ENCODE peak calls at places on chromosomes 3 and 15, in eight cellular contexts. I is body of pancreas, H is B cell, U is brain microvascular endothelial cell, Q is PC-3, P is fibroblast of pulmonary artery, D is OCI-LY7, A is LNCaP clone FGC. B is an unnamed sample.

GRCh38 chr15:66880380-66881155 is 178.5 kb downstream of the SMAD6 start:
- DNase-seq in P (no peak), I (no peak), U (no peak), H (no peak), Q (no peak), A (no peak), D (no peak), B (peak; percentile 29)

GRCh38 chr3:197224034-197224444 is 74.4 kb downstream of the DLG1 start:
- DNase-seq in U (no peak), I (no peak), A (peak; percentile 23), P (peak; percentile 76), H (peak; percentile 38), Q (peak; percentile 81), D (peak; percentile 67), B (peak; percentile 57)

GRCh38 chr3:146390967-146391366 is 78.4 kb downstream of the PLSCR2 start:
- DNase-seq in D (no peak), H (no peak), U (peak; percentile 94), P (peak; percentile 96), Q (no peak), I (peak; percentile 57), A (no peak), B (no peak)

GRCh38 chr3:186620213-186621092 is 7.6 kb downstream of the AHSG start:
- DNase-seq in H (no peak), A (no peak), P (no peak), D (no peak), I (no peak), U (no peak), Q (no peak), B (no peak)

GRCh38 chr3:129313983-129314756 is 35.5 kb downstream of the HMCES start:
- DNase-seq in I (no peak), Q (peak; percentile 23), A (no peak), H (no peak), P (peak; percentile 38), U (no peak), D (peak; percentile 38), B (no peak)

GRCh38 chr3:15711281-15711680 is 86.5 kb downstream of the ANKRD28 start:
- DNase-seq in U (no peak), I (no peak), D (no peak), A (no peak), Q (no peak), H (no peak), P (no peak), B (no peak)

GRCh38 chr3:120766576-120766975 is 24.0 kb downstream of the GTF2E1 start:
- DNase-seq in U (no peak), H (no peak), D (no peak), A (no peak), Q (no peak), I (no peak), P (no peak), B (no peak)

GRCh38 chr3:168029705-168030104 is 66.0 kb downstream of the GOLIM4 start:
- DNase-seq in I (no peak), H (no peak), D (no peak), U (no peak), P (no peak), Q (no peak), A (no peak), B (no peak)

GRCh38 chr3:48084929-48085328 is 68.7 kb upstream of the MAP4 start:
- DNase-seq in P (no peak), I (no peak), A (no peak), U (no peak), H (no peak), D (no peak), Q (no peak), B (peak; percentile 42)

GRCh38 chr3:66035763-66036477 is 2.8 kb downstream of the MAGI1 start:
- DNase-seq in D (no peak), H (no peak), U (no peak), A (no peak), I (peak; percentile 26), P (peak; percentile 44), Q (no peak), B (no peak)

GRCh38 chr3:188760408-188760807 is 411.4 kb upstream of the TPRG1 start:
- DNase-seq in P (peak; percentile 40), H (no peak), A (no peak), D (no peak), U (no peak), Q (no peak), I (no peak), B (no peak)

GRCh38 chr3:152621967-152622812 is 212.7 kb upstream of the P2RY1 start:
- DNase-seq in P (no peak), Q (no peak), D (no peak), A (no peak), I (no peak), H (no peak), U (no peak), B (no peak)

GRCh38 chr3:38029400-38030125 is at the start of gene PLCD1:
- DNase-seq in U (no peak), I (peak; percentile 69), D (no peak), A (no peak), H (peak; percentile 48), Q (no peak), P (peak; percentile 65), B (no peak)

GRCh38 chr3:43726511-43726910 is 35.8 kb downstream of the ABHD5 start:
- DNase-seq in I (no peak), U (peak; percentile 42), A (no peak), P (peak; percentile 36), Q (no peak), D (no peak), H (no peak), B (no peak)

GRCh38 chr3:46908294-46908985 is 30.9 kb downstream of the PTH1R start:
- DNase-seq in I (peak; percentile 43), Q (peak; percentile 36), U (peak; percentile 78), H (no peak), A (no peak), P (peak; percentile 86), D (no peak), B (no peak)

GRCh38 chr15:81909229-81910087 is 136.4 kb downstream of the MEX3B start:
- DNase-seq in U (no peak), H (no peak), A (peak; percentile 46), P (no peak), D (peak; percentile 27), Q (peak; percentile 43), I (no peak), B (no peak)

GRCh38 chr3:197369545-197369944 is 71.1 kb upstream of the DLG1 start:
- DNase-seq in P (no peak), H (no peak), A (no peak), Q (no peak), D (no peak), I (no peak), U (no peak), B (no peak)

GRCh38 chr3:67460841-67461240 is 193.6 kb downstream of the SUCLG2 start:
- DNase-seq in D (no peak), U (no peak), H (no peak), I (no peak), P (no peak), A (no peak), Q (no peak), B (no peak)

GRCh38 chr15:97745481-97746071 is 214.9 kb upstream of the ARRDC4 start:
- DNase-seq in D (peak; percentile 18), A (peak; percentile 2), P (peak; percentile 21), U (no peak), Q (peak; percentile 38), H (peak; percentile 8), I (peak; percentile 22), B (peak; percentile 35)

DNA sequence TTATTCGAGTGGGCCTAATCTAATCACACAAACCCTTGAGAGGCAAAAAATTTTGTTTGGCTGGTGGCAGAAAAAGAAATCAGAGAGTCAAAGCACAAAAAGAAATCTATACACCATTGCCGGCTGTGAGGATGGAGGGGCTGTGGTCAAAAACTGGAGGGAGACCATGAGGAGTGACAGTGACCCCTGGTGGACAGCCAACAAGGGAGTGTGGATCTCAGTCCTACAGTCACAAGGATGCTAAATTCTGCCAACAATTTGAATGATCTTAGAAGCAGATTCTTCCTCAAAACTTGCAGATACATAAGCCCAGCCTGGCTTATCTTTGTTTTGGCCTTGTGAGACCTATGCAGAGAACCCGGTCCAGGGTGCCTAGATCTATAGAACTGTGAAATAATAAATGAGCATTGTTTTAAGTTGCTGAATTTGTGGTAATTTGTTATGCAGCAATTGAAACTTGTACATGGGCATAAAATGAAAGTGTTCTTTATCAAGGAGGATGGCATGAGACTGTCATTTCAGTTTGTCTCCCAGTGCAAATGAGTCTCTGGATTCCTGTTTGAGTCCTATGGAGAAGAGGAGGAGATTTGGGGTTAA is 103.0 kb upstream of the ARHGEF26 start:
- DNase-seq in A (no peak), P (peak; percentile 47), D (peak; percentile 51), H (peak; percentile 27), U (peak; percentile 39), Q (peak; percentile 67), I (no peak), B (peak; percentile 13)
- TF ChIP-seq CTCF in A (peak; percentile 31), P (peak; percentile 71), D (peak; percentile 82), H (peak; percentile 65), U (peak; percentile 86), Q (peak; percentile 92), I (no peak), B (peak; percentile 57)

DNA sequence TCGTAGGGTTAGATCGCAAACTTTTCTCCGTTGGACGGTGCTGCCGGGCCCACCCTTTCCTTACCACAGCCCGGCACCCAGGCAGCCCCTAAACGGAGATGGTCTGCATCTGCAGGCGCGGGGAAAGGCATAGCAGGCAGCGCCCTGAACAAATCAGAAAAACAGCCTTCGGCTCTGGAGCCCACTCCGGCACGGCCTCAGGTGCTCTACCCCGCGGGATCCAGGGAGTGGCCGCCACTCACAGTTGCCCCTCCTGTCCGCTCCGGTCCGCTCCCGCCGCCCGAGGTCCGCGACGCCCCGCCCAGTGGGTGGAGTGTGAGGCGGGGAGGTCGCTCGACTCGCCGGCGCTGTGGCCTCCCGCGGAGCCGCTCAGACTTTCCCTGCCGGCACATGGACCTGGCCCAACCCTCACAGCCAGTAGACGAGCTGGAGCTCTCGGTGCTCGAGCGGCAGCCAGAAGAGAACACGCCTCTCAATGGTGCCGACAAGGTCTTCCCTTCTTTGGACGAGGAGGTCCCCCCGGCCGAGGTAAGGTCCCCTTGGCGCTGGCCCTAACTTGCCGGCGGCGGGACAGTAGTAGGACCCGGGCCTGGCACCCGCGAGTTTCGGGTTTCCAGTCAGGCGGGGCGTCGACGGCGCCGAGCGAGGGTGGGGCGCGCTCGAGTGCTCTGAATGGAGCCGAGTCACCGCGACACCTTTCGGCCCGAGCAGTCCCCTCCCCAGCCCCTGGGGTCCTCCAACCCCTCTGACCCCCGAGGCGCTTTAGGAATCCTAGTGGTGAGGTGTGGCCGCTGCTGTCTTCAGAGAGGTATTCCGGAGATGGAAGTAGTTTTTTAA is at the start of gene C3orf52:
- DNase-seq in P (peak; percentile 78), I (peak; percentile 94), H (peak; percentile 63), A (no peak), U (peak; percentile 83), D (peak; percentile 63), Q (peak; percentile 91), B (peak; percentile 87)
- TF ChIP-seq CTCF in P (no peak), I (peak; percentile 1), H (no peak), A (no peak), U (peak; percentile 23), D (no peak), Q (no peak), B (no peak)

GRCh38 chr15:25438601-25439455 is at the start of gene UBE3A:
- DNase-seq in U (peak; percentile 72), I (peak; percentile 92), D (peak; percentile 94), H (peak; percentile 95), A (peak; percentile 61), P (peak; percentile 94), Q (peak; percentile 94), B (peak; percentile 94)
- TF ChIP-seq CTCF in U (peak; percentile 5), I (peak; percentile 44), D (peak; percentile 17), H (peak; percentile 43), A (peak; percentile 23), P (peak; percentile 24), Q (no peak), B (peak; percentile 29)

DNA sequence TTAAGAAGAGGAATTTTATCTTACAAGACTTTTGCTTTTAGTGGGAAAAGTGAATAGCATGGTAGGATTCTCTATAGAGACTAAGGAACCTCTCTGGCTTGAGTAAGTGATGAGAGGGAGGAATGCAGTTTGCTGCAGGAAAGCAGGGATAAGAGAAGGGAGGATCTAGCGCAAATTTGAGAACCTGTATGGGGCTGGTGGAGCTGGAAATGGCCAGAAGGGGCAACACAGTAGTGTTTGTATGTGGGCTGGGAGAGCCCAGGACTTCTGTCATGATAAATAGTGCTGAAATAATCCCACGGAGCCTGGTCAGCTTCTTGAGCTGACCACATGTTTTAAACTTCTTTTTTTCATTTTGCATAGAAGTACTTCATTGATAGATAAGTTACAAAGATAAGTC is 11.1 kb upstream of the SHC4 start:
- DNase-seq in A (no peak), H (no peak), U (no peak), I (no peak), D (no peak), Q (no peak), P (peak; percentile 28), B (no peak)
- TF ChIP-seq CTCF in A (no peak), H (no peak), U (peak; percentile 59), I (no peak), D (no peak), Q (no peak), P (peak; percentile 15), B (no peak)